ENCODE peak calls at places on chromosomes 16 and 17, in six cellular contexts. L is stomach, F is GM23338, X is esophagus muscularis mucosa, W is endothelial cell of umbilical vein, N is H1. B is an unnamed sample.

GRCh38 chr16:19967561-19967960 is 82.9 kb upstream of the GPRC5B start:
- DNase-seq in F (no peak), N (no peak), X (no peak), W (no peak), L (no peak), B (no peak)

GRCh38 chr17:62135742-62136141 is 70.7 kb upstream of the MED13 start:
- DNase-seq in F (no peak), X (no peak), W (no peak), N (no peak), L (no peak), B (no peak)

GRCh38 chr16:71895679-71896385 is 501 bp downstream of the IST1 start:
- DNase-seq in F (peak; percentile 50), W (no peak), X (no peak), N (no peak), L (peak; percentile 37), B (peak; percentile 15)

GRCh38 chr16:69465083-69465721 is 40.8 kb downstream of the CYB5B start:
- DNase-seq in F (no peak), N (no peak), L (no peak), W (peak; percentile 26), X (no peak), B (no peak)

GRCh38 chr16:2835638-2836493 is 5.8 kb downstream of the ZG16B start:
- DNase-seq in X (no peak), F (peak; percentile 56), N (no peak), W (peak; percentile 73), L (peak; percentile 84), B (peak; percentile 74)

GRCh38 chr16:86044241-86044671 is 145.3 kb downstream of the IRF8 start:
- DNase-seq in F (peak; percentile 92), W (peak; percentile 36), L (peak; percentile 31), N (peak; percentile 93), X (no peak), B (no peak)

GRCh38 chr16:48946687-48947370 is 334.8 kb downstream of the CBLN1 start:
- DNase-seq in F (no peak), X (no peak), L (no peak), W (no peak), N (no peak), B (no peak)

GRCh38 chr17:60077672-60078519 is 825 bp downstream of the HEATR6 start:
- DNase-seq in N (no peak), F (no peak), W (no peak), L (no peak), X (no peak), B (no peak)

GRCh38 chr16:917591-918061 is 53.2 kb downstream of the LMF1 start:
- DNase-seq in L (no peak), W (no peak), N (no peak), F (no peak), X (no peak), B (no peak)

GRCh38 chr17:65595071-65595655 is 33.7 kb upstream of the AXIN2 start:
- DNase-seq in X (no peak), N (no peak), F (no peak), W (no peak), L (no peak), B (no peak)

GRCh38 chr17:63405741-63406261 is 40.3 kb downstream of the CYB561 start:
- DNase-seq in N (no peak), L (no peak), W (peak; percentile 83), F (peak; percentile 92), X (no peak), B (peak; percentile 24)

GRCh38 chr16:11742041-11742535 is 569 bp downstream of the TXNDC11 start:
- DNase-seq in W (peak; percentile 25), L (peak; percentile 58), X (no peak), F (no peak), N (peak; percentile 68), B (no peak)

GRCh38 chr16:886084-886543 is 84.7 kb downstream of the LMF1 start:
- DNase-seq in X (no peak), L (no peak), F (peak; percentile 77), N (peak; percentile 68), W (peak; percentile 26), B (no peak)

GRCh38 chr16:57711-58110 is 4.1 kb downstream of the SNRNP25 start:
- DNase-seq in W (no peak), X (no peak), N (no peak), L (no peak), F (no peak), B (no peak)

GRCh38 chr17:81002409-81003361 is 11.0 kb downstream of the CHMP6 start:
- DNase-seq in F (no peak), X (no peak), N (no peak), W (peak; percentile 64), L (peak; percentile 72), B (no peak)

GRCh38 chr16:14405611-14406537 is 224.2 kb downstream of the PARN start:
- DNase-seq in N (peak; percentile 100), F (peak; percentile 89), X (no peak), W (no peak), L (peak; percentile 33), B (no peak)

GRCh38 chr16:85027968-85028637 is 508 bp downstream of the KIAA0513 start:
- DNase-seq in F (peak; percentile 61), N (no peak), W (no peak), L (no peak), X (no peak), B (no peak)

GRCh38 chr17:28120766-28121165 is 78.3 kb downstream of the NLK start:
- DNase-seq in W (no peak), N (no peak), X (no peak), L (no peak), F (no peak), B (no peak)

GRCh38 chr17:32813021-32813420 is 63.9 kb downstream of the MYO1D start:
- DNase-seq in L (no peak), F (no peak), N (no peak), X (no peak), W (no peak), B (no peak)

GRCh38 chr16:51971184-51971583 is 575.8 kb downstream of the TOX3 start:
- DNase-seq in X (no peak), W (no peak), N (no peak), L (peak; percentile 30), F (peak; percentile 72), B (no peak)

GRCh38 chr16:61391835-61392234 is 644.4 kb downstream of the CDH8 start:
- DNase-seq in W (no peak), X (no peak), N (no peak), L (no peak), F (no peak), B (no peak)

GRCh38 chr17:83199500-83200201 is 120.2 kb downstream of the METRNL start:
- DNase-seq in W (no peak), X (no peak), F (no peak), L (peak; percentile 51), N (no peak), B (no peak)

GRCh38 chr17:65013613-65014391 is 42.7 kb downstream of the GNA13 start:
- DNase-seq in W (no peak), L (no peak), N (no peak), X (no peak), F (no peak), B (no peak)

GRCh38 chr17:56659622-56660021 is 66.1 kb downstream of the NOG start:
- DNase-seq in L (no peak), W (no peak), X (no peak), F (no peak), N (no peak), B (no peak)

GRCh38 chr17:58337126-58337599 is 8.6 kb upstream of the TSPOAP1 start:
- DNase-seq in W (no peak), N (no peak), F (peak; percentile 17), X (no peak), L (no peak), B (no peak)

GRCh38 chr17:74971842-74972106 is 785 bp downstream of the HID1 start:
- DNase-seq in N (no peak), W (no peak), F (no peak), L (no peak), X (no peak), B (no peak)

GRCh38 chr17:74972107-74972972 is at the start of gene HID1:
- DNase-seq in W (peak; percentile 39), L (peak; percentile 91), F (peak; percentile 89), N (peak; percentile 91), X (no peak), B (peak; percentile 70)

GRCh38 chr17:74971069-74971841 is 1.3 kb downstream of the HID1 start:
- DNase-seq in N (no peak), X (no peak), W (no peak), L (no peak), F (no peak), B (no peak)

GRCh38 chr17:74970395-74970794 is 2.2 kb downstream of the HID1 start:
- DNase-seq in N (no peak), W (peak; percentile 24), X (no peak), F (no peak), L (no peak), B (no peak)

GRCh38 chr17:74972973-74973328 is 392 bp upstream of the HID1 start:
- DNase-seq in N (no peak), L (no peak), X (no peak), W (no peak), F (no peak), B (no peak)
- H3K4me3 ChIP-seq in N (peak overlapping the region; percentile 92), L (peak overlapping the region; percentile 85), X (peak overlapping the region; percentile 88), W (no peak overlapping the region), F (peak overlapping the region; percentile 75), B (peak overlapping the region; percentile 60)

GRCh38 chr17:77217136-77217535 is 76.4 kb downstream of the SEC14L1 start:
- DNase-seq in F (no peak), W (no peak), X (no peak), L (no peak), N (no peak), B (no peak)

GRCh38 chr17:77218902-77219301 is 78.1 kb downstream of the SEC14L1 start:
- DNase-seq in X (no peak), N (no peak), L (no peak), W (no peak), F (no peak), B (no peak)

GRCh38 chr17:77215281-77215680 is 74.5 kb downstream of the SEC14L1 start:
- DNase-seq in N (no peak), F (no peak), X (no peak), L (no peak), W (no peak), B (no peak)

GRCh38 chr17:77216435-77216980 is 75.7 kb downstream of the SEC14L1 start:
- DNase-seq in L (no peak), W (no peak), N (no peak), X (no peak), F (no peak), B (no peak)

GRCh38 chr17:77217566-77217965 is 76.8 kb downstream of the SEC14L1 start:
- DNase-seq in W (no peak), N (no peak), X (no peak), F (no peak), L (no peak), B (no peak)
- TF ChIP-seq POLR2AphosphoS5 in W (peak; percentile 20), N (no peak), X (peak; percentile 35), F (no peak), L (no peak), B (no peak)

DNA sequence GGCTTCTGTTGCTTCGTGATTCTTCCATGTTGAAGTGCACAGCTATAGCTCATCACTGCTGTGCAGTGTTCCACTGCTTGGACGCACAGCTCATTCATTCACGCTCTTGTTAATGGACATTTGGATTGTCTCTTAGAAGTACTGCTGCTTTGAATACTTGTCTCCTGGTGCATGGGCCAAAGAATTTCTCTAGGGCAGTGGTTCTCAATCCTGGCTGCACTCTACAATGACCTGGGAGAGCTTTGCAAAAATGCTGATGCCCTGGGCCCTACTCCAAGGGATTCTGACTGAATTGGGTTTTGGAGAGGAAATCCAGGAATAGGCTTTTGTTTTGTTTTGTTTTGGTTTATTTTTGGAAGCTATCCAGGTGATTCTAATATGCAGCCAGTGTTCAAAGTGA is 20.0 kb downstream of the CCL17 start:
- DNase-seq in F (no peak), W (no peak), L (peak; percentile 1), N (no peak), X (no peak), B (no peak)
- H3K27ac ChIP-seq in F (no peak overlapping the region), W (no peak overlapping the region), L (no peak overlapping the region), N (no peak overlapping the region), X (peak overlapping the region; percentile 20), B (no peak overlapping the region)

GRCh38 chr17:6374761-6375312 is 60.1 kb downstream of the AIPL1 start:
- DNase-seq in W (peak; percentile 11), X (peak; percentile 81), F (peak; percentile 61), L (no peak), N (peak; percentile 61), B (no peak)
- H3K4me3 ChIP-seq in W (no peak overlapping the region), X (no peak overlapping the region), F (peak overlapping the region; percentile 48), L (no peak overlapping the region), N (peak overlapping the region; percentile 49), B (no peak overlapping the region)